ENCODE peak calls at places on chromosomes 12 and 14, in four cellular contexts. One of them, this sample, is unnamed.

GRCh38 chr14:76456200-76456599 is 80.3 kb downstream of the ESRRB start:
- DNase-seq in GM13976: peak
- DNase-seq in GM10248: peak
- DNase-seq in IMR-90: peak
- DNase-seq in this sample: peak

GRCh38 chr12:27305673-27306504 is 26.7 kb upstream of the BMAL2 start:
- DNase-seq in GM13976: no peak
- DNase-seq in GM10248: no peak
- DNase-seq in IMR-90: peak
- DNase-seq in this sample: peak

GRCh38 chr12:13390381-13390856 is 193.9 kb downstream of the EMP1 start:
- DNase-seq in GM13976: no peak
- DNase-seq in GM10248: no peak
- DNase-seq in IMR-90: peak
- DNase-seq in this sample: no peak

GRCh38 chr12:131072446-131073230 is 118.9 kb downstream of the ADGRD1 start:
- DNase-seq in GM13976: peak
- DNase-seq in GM10248: no peak
- DNase-seq in IMR-90: no peak
- DNase-seq in this sample: no peak

GRCh38 chr14:75450381-75451276 is 22.8 kb downstream of the JDP2 start:
- DNase-seq in GM13976: no peak
- DNase-seq in GM10248: no peak
- DNase-seq in IMR-90: peak
- DNase-seq in this sample: no peak

GRCh38 chr14:58560208-58560607 is 77.6 kb upstream of the DACT1 start:
- DNase-seq in GM13976: no peak
- DNase-seq in GM10248: no peak
- DNase-seq in IMR-90: peak
- DNase-seq in this sample: no peak

GRCh38 chr14:86462193-86462592 is 932.2 kb downstream of the FLRT2 start:
- DNase-seq in GM13976: no peak
- DNase-seq in GM10248: no peak
- DNase-seq in IMR-90: peak
- DNase-seq in this sample: no peak

GRCh38 chr12:27303139-27304111 is 29.2 kb upstream of the BMAL2 start:
- DNase-seq in GM13976: no peak
- DNase-seq in GM10248: no peak
- DNase-seq in IMR-90: peak
- DNase-seq in this sample: no peak

GRCh38 chr12:53094394-53094787 is 3.1 kb upstream of the IGFBP6 start:
- DNase-seq in GM13976: no peak
- DNase-seq in GM10248: no peak
- DNase-seq in IMR-90: no peak
- DNase-seq in this sample: no peak

GRCh38 chr12:53838978-53839377 is 87.2 kb upstream of the CISTR start:
- DNase-seq in GM13976: no peak
- DNase-seq in GM10248: no peak
- DNase-seq in IMR-90: no peak
- DNase-seq in this sample: no peak

GRCh38 chr12:128726866-128727265 is 96.9 kb downstream of the SLC15A4 start:
- DNase-seq in GM13976: no peak
- DNase-seq in GM10248: no peak
- DNase-seq in IMR-90: no peak
- DNase-seq in this sample: no peak

GRCh38 chr12:46553266-46553665 is 180.7 kb upstream of the SLC38A2 start:
- DNase-seq in GM13976: no peak
- DNase-seq in GM10248: no peak
- DNase-seq in IMR-90: peak
- DNase-seq in this sample: no peak

GRCh38 chr14:95446470-95446869 is 70.0 kb downstream of the SYNE3 start:
- DNase-seq in GM13976: no peak
- DNase-seq in GM10248: no peak
- DNase-seq in IMR-90: no peak
- DNase-seq in this sample: no peak

GRCh38 chr12:25825494-25825893 is 133.0 kb upstream of the RASSF8 start:
- DNase-seq in GM13976: no peak
- DNase-seq in GM10248: no peak
- DNase-seq in IMR-90: no peak
- DNase-seq in this sample: no peak

GRCh38 chr14:68173227-68173972 is 353.8 kb downstream of the RAD51B start:
- DNase-seq in GM13976: no peak
- DNase-seq in GM10248: no peak
- DNase-seq in IMR-90: peak
- DNase-seq in this sample: no peak

GRCh38 chr12:41361791-41362190 is 173.7 kb downstream of the PDZRN4 start:
- DNase-seq in GM13976: no peak
- DNase-seq in GM10248: no peak
- DNase-seq in IMR-90: no peak
- DNase-seq in this sample: no peak

GRCh38 chr12:109703684-109704083 is 9.9 kb upstream of the FAM222A start:
- DNase-seq in GM13976: no peak
- DNase-seq in GM10248: no peak
- DNase-seq in IMR-90: no peak
- DNase-seq in this sample: no peak

GRCh38 chr12:96047621-96048211 is 12.3 kb upstream of the LTA4H start:
- DNase-seq in GM13976: no peak
- DNase-seq in GM10248: peak
- DNase-seq in IMR-90: peak
- DNase-seq in this sample: peak

GRCh38 chr12:50523772-50524171 is 19.0 kb downstream of the DIP2B start:
- DNase-seq in GM13976: no peak
- DNase-seq in GM10248: no peak
- DNase-seq in IMR-90: no peak
- DNase-seq in this sample: no peak

GRCh38 chr14:36465178-36465577 is 54.9 kb downstream of the NKX2-1 start:
- DNase-seq in GM13976: no peak
- DNase-seq in GM10248: no peak
- DNase-seq in IMR-90: no peak
- DNase-seq in this sample: no peak

GRCh38 chr14:77133718-77134338 is 7.8 kb downstream of the ZDHHC22 start:
- DNase-seq in GM13976: peak
- DNase-seq in GM10248: peak
- DNase-seq in IMR-90: peak
- DNase-seq in this sample: peak

GRCh38 chr12:1131811-1132224 is 140.8 kb downstream of the ERC1 start:
- DNase-seq in GM13976: no peak
- DNase-seq in GM10248: no peak
- DNase-seq in IMR-90: no peak
- DNase-seq in this sample: no peak

GRCh38 chr14:96136361-96136760 is 68.3 kb upstream of the BDKRB2 start:
- DNase-seq in GM13976: no peak
- DNase-seq in GM10248: no peak
- DNase-seq in IMR-90: peak
- DNase-seq in this sample: no peak

GRCh38 chr14:101022121-101022520 is 118.6 kb upstream of the RTL1 start:
- DNase-seq in GM13976: no peak
- DNase-seq in GM10248: no peak
- DNase-seq in IMR-90: no peak
- DNase-seq in this sample: no peak

GRCh38 chr12:106954462-106955376 is 988 bp upstream of the TMEM263 start:
- DNase-seq in GM13976: no peak
- DNase-seq in GM10248: no peak
- DNase-seq in IMR-90: peak
- DNase-seq in this sample: no peak

GRCh38 chr12:106953352-106954260 is 2.1 kb upstream of the TMEM263 start:
- DNase-seq in GM13976: no peak
- DNase-seq in GM10248: no peak
- DNase-seq in IMR-90: peak
- DNase-seq in this sample: no peak

GRCh38 chr12:106955377-106956047 is at the start of gene TMEM263:
- DNase-seq in GM13976: peak
- DNase-seq in GM10248: peak
- DNase-seq in IMR-90: peak
- DNase-seq in this sample: peak

GRCh38 chr12:106957617-106958016 is 1.9 kb downstream of the TMEM263 start:
- DNase-seq in GM13976: no peak
- DNase-seq in GM10248: no peak
- DNase-seq in IMR-90: no peak
- DNase-seq in this sample: no peak

DNA sequence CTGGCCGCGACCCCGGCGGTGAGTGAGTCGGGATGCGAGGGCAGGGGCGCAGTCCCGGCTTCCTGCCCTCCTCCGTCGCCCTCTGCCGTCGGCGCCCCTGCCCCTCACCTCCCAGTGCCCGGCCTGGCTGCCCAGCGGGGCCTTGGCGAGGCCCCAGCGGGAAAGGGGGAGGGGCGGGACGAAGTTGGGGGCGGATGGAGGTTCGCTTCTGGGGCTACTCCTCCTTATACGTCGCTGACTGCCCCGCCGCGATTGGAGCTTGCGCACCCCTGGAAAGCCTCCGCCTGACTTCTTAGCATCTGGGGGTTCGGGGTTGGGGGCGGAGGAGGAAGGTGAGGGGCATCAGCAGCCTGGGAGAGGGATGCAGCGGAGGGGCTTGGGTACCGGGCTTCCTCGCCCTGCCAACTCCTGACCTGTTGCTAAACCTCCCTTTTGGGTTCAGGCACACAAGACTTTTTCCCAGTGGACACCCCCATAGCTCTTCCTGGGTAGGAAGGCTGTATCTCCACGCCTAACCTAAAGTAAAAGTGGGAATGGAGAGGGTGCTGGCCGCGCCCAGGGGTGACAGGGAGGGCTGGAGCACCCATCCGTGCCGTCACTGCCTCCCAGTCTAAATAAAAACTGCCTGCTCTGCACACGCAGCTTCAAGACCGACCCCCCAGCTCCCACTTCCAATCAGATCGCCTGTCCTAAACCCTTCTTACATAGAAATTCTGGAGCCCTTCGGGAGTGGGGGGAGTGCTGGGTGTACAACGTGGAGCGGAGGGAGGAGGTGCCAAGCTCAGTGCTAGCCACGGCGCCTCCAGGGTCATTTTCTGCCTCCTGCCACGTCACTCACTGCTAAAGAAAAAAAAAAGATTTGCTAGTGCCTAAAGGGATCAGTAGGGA is 585 bp downstream of the TMEM263 start:
- DNase-seq in GM13976: peak
- DNase-seq in GM10248: peak
- DNase-seq in IMR-90: peak
- DNase-seq in this sample: peak
- TF ChIP-seq CTCF in GM13976: no peak
- TF ChIP-seq CTCF in GM10248: peak
- TF ChIP-seq CTCF in IMR-90: peak
- TF ChIP-seq CTCF in this sample: peak

GRCh38 chr12:98736352-98737326 is 91.5 kb downstream of the APAF1 start:
- DNase-seq in GM13976: no peak
- DNase-seq in GM10248: no peak
- DNase-seq in IMR-90: peak
- DNase-seq in this sample: no peak
- TF ChIP-seq CTCF in GM13976: no peak
- TF ChIP-seq CTCF in GM10248: no peak
- TF ChIP-seq CTCF in IMR-90: no peak
- TF ChIP-seq CTCF in this sample: no peak

GRCh38 chr14:22747769-22748168 is 18.7 kb upstream of the OXA1L start:
- DNase-seq in GM13976: no peak
- DNase-seq in GM10248: no peak
- DNase-seq in IMR-90: no peak
- DNase-seq in this sample: no peak

GRCh38 chr14:22753586-22753985 is 12.9 kb upstream of the OXA1L start:
- DNase-seq in GM13976: no peak
- DNase-seq in GM10248: no peak
- DNase-seq in IMR-90: no peak
- DNase-seq in this sample: no peak

GRCh38 chr14:22752422-22752821 is 14.1 kb upstream of the OXA1L start:
- DNase-seq in GM13976: no peak
- DNase-seq in GM10248: no peak
- DNase-seq in IMR-90: no peak
- DNase-seq in this sample: no peak

GRCh38 chr14:22748188-22748587 is 18.3 kb upstream of the OXA1L start:
- DNase-seq in GM13976: no peak
- DNase-seq in GM10248: no peak
- DNase-seq in IMR-90: no peak
- DNase-seq in this sample: no peak

GRCh38 chr14:22748691-22749090 is 17.8 kb upstream of the OXA1L start:
- DNase-seq in GM13976: peak
- DNase-seq in GM10248: peak
- DNase-seq in IMR-90: no peak
- DNase-seq in this sample: peak
- TF ChIP-seq CTCF in GM13976: no peak
- TF ChIP-seq CTCF in GM10248: peak
- TF ChIP-seq CTCF in IMR-90: no peak
- TF ChIP-seq CTCF in this sample: peak

GRCh38 chr12:115422845-115423545 is 739.0 kb upstream of the TBX3 start:
- DNase-seq in GM13976: no peak
- DNase-seq in GM10248: no peak
- DNase-seq in IMR-90: no peak
- DNase-seq in this sample: no peak

GRCh38 chr12:115421350-115421749 is 737.4 kb upstream of the TBX3 start:
- DNase-seq in GM13976: no peak
- DNase-seq in GM10248: no peak
- DNase-seq in IMR-90: no peak
- DNase-seq in this sample: no peak

GRCh38 chr12:115423546-115423987 is 739.6 kb upstream of the TBX3 start:
- DNase-seq in GM13976: no peak
- DNase-seq in GM10248: no peak
- DNase-seq in IMR-90: no peak
- DNase-seq in this sample: no peak

GRCh38 chr12:115424003-115424402 is 740.0 kb upstream of the TBX3 start:
- DNase-seq in GM13976: no peak
- DNase-seq in GM10248: no peak
- DNase-seq in IMR-90: no peak
- DNase-seq in this sample: no peak

GRCh38 chr12:115421796-115422709 is 738.1 kb upstream of the TBX3 start:
- DNase-seq in GM13976: no peak
- DNase-seq in GM10248: no peak
- DNase-seq in IMR-90: no peak
- DNase-seq in this sample: no peak
- TF ChIP-seq CTCF in GM13976: no peak
- TF ChIP-seq CTCF in GM10248: no peak
- TF ChIP-seq CTCF in IMR-90: no peak
- TF ChIP-seq CTCF in this sample: no peak

GRCh38 chr14:60643443-60644402 is 5.6 kb downstream of the SIX1 start:
- DNase-seq in GM13976: no peak
- DNase-seq in GM10248: no peak
- DNase-seq in IMR-90: peak
- DNase-seq in this sample: no peak
- TF ChIP-seq CTCF in GM13976: no peak
- TF ChIP-seq CTCF in GM10248: no peak
- TF ChIP-seq CTCF in IMR-90: no peak
- TF ChIP-seq CTCF in this sample: no peak

DNA sequence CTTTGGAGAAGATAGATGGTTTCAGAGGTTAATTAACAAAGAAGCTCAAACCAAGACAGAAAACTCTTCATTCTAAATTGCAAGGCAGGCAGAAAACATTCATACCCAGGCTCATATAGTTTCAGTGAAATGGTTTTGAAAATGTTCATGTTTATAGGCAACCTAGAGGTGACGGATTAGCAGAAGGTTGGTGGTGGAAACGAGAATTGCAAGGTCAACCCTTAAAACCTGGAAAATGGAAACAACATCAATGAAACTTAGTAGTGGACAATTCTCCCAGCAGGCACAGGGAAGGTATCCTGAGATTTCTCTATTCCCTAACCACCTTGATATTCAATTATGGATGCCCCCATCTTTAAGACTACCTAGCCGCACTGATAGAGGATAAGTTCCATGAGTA is 965 bp downstream of the CD163 start:
- DNase-seq in GM13976: no peak
- DNase-seq in GM10248: no peak
- DNase-seq in IMR-90: no peak
- DNase-seq in this sample: no peak
- TF ChIP-seq CTCF in GM13976: no peak
- TF ChIP-seq CTCF in GM10248: no peak
- TF ChIP-seq CTCF in IMR-90: no peak
- TF ChIP-seq CTCF in this sample: no peak

This sample was measured in GM13977.